ENCODE peak calls at places on chromosomes 3 and 15, in eight cellular contexts. V is neural progenitor cell, L is foreskin fibroblast, E is mesothelial cell of epicardium, W is natural killer cell, A is GM20000, P is AG09309, Y is osteocyte. S is an unnamed sample.

GRCh38 chr3:189372205-189372764 is 200.5 kb downstream of the TPRG1 start:
- DNase-seq in V (no peak), L (no peak), E (no peak), W (no peak), A (no peak), P (no peak), Y (no peak), S (no peak)

GRCh38 chr15:35481992-35482391 is 64.0 kb downstream of the DPH6 start:
- DNase-seq in V (no peak), L (peak; percentile 59), E (no peak), W (peak; percentile 29), A (no peak), P (peak; percentile 35), Y (no peak), S (no peak)

GRCh38 chr3:2156244-2156847 is 57.7 kb downstream of the CNTN4 start:
- DNase-seq in V (peak; percentile 80), L (no peak), E (no peak), W (no peak), A (peak; percentile 23), P (no peak), Y (no peak), S (no peak)

GRCh38 chr3:42500091-42500490 is 2.4 kb upstream of the VIPR1 start:
- DNase-seq in V (no peak), L (no peak), E (peak; percentile 14), W (no peak), A (no peak), P (no peak), Y (peak; percentile 71), S (peak; percentile 4)

GRCh38 chr3:156390846-156391245 is 164.1 kb downstream of the SSR3 start:
- DNase-seq in V (no peak), L (no peak), E (no peak), W (no peak), A (no peak), P (no peak), Y (no peak), S (no peak)

GRCh38 chr15:63499611-63500010 is 4.8 kb upstream of the USP3 start:
- DNase-seq in V (no peak), L (no peak), E (no peak), W (no peak), A (no peak), P (no peak), Y (no peak), S (no peak)

GRCh38 chr3:62049033-62049432 is 324.3 kb downstream of the FEZF2 start:
- DNase-seq in V (no peak), L (no peak), E (no peak), W (no peak), A (no peak), P (no peak), Y (no peak), S (no peak)

GRCh38 chr3:54994026-54994626 is 66.3 kb upstream of the LRTM1 start:
- DNase-seq in V (no peak), L (no peak), E (no peak), W (no peak), A (no peak), P (no peak), Y (no peak), S (no peak)

GRCh38 chr3:5694267-5694666 is 506.8 kb downstream of the EDEM1 start:
- DNase-seq in V (no peak), L (no peak), E (no peak), W (no peak), A (no peak), P (no peak), Y (no peak), S (no peak)

GRCh38 chr3:21920431-21920830 is 169.4 kb upstream of the ZNF385D start:
- DNase-seq in V (no peak), L (peak; percentile 69), E (no peak), W (no peak), A (no peak), P (peak; percentile 80), Y (no peak), S (no peak)

GRCh38 chr3:149895339-149895738 is 75.4 kb downstream of the PFN2 start:
- DNase-seq in V (no peak), L (no peak), E (no peak), W (no peak), A (no peak), P (no peak), Y (no peak), S (no peak)

GRCh38 chr15:61661791-61662190 is 398.5 kb downstream of the VPS13C start:
- DNase-seq in V (no peak), L (no peak), E (no peak), W (no peak), A (no peak), P (no peak), Y (no peak), S (no peak)

GRCh38 chr15:37100109-37100873 is at the start of gene MEIS2:
- DNase-seq in V (peak; percentile 94), L (peak; percentile 97), E (peak; percentile 91), W (peak; percentile 28), A (peak; percentile 85), P (peak; percentile 87), Y (peak; percentile 96), S (no peak)

GRCh38 chr3:39447637-39448483 is 19.6 kb upstream of the MOBP start:
- DNase-seq in V (peak; percentile 93), L (peak; percentile 67), E (peak; percentile 73), W (peak; percentile 17), A (peak; percentile 85), P (peak; percentile 58), Y (no peak), S (no peak)

GRCh38 chr15:67105065-67105951 is 39.9 kb downstream of the SMAD3 start:
- DNase-seq in V (no peak), L (peak; percentile 98), E (no peak), W (no peak), A (no peak), P (peak; percentile 98), Y (no peak), S (no peak)

GRCh38 chr3:194256040-194256945 is 94.8 kb downstream of the CPN2 start:
- DNase-seq in V (no peak), L (no peak), E (peak; percentile 34), W (no peak), A (no peak), P (no peak), Y (no peak), S (no peak)
- TF ChIP-seq CTCF in V (no peak), L (no peak), E (no peak), W (no peak), A (no peak), P (no peak), Y (no peak), S (no peak)

GRCh38 chr3:197525706-197526105 is 30.1 kb downstream of the BDH1 start:
- DNase-seq in V (peak; percentile 39), L (no peak), E (no peak), W (no peak), A (no peak), P (no peak), Y (no peak), S (no peak)
- TF ChIP-seq CTCF in V (peak; percentile 31), L (peak; percentile 43), E (no peak), W (no peak), A (no peak), P (peak; percentile 35), Y (peak; percentile 32), S (no peak)

GRCh38 chr15:77819841-77820728 is 187.4 kb upstream of the LINGO1 start:
- DNase-seq in V (peak; percentile 82), L (no peak), E (peak; percentile 61), W (no peak), A (no peak), P (no peak), Y (no peak), S (peak; percentile 15)
- TF ChIP-seq CTCF in V (peak; percentile 61), L (peak; percentile 11), E (no peak), W (no peak), A (no peak), P (peak; percentile 19), Y (peak; percentile 33), S (no peak)

GRCh38 chr3:110881069-110881468 is 190.5 kb upstream of the NECTIN3 start:
- DNase-seq in V (peak; percentile 46), L (no peak), E (no peak), W (no peak), A (peak; percentile 9), P (peak; percentile 11), Y (no peak), S (no peak)
- TF ChIP-seq CTCF in V (peak; percentile 43), L (no peak), E (no peak), W (no peak), A (no peak), P (peak; percentile 28), Y (peak; percentile 27), S (no peak)

DNA sequence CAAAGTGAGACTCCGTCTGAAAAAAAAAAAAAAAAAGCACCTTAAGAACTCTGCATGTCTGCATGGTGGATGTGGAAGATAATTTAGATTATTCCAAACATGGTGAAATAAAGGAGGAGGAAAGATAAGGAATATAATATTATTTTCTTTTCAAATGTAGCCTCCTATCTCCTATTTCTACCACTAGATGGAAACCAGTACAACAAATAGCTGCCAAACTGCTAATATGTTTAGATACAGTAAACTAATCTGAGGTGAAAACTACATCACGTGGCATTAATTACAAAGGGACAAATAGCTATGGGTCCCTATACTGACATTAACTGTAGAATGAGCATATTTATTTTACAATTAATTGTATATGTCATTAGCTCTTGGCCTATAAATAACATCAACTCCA is 197.8 kb downstream of the TBC1D5 start:
- DNase-seq in V (no peak), L (no peak), E (no peak), W (no peak), A (no peak), P (no peak), Y (no peak), S (no peak)
- TF ChIP-seq CTCF in V (no peak), L (peak; percentile 23), E (no peak), W (no peak), A (no peak), P (peak; percentile 24), Y (peak; percentile 50), S (no peak)

DNA sequence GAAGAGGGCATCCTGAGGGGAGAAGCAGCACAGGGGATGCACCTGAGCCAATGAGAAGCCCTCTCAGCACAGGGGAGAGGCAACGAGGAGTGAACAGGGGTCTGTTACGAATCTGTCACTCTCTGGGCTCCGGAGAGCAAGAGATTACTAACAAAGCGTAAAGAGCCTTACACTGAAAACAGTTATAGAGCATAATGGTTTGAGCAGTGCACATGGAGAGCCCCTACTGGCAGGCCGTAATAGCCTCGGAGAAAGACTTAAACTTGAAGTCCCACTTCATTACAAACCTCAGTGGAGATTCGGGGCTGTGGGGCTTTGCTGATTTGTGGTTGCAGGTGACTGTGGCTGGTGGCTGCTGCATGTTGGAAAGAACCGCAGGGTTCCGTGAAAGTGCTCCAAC is 271.5 kb upstream of the TMC3 start:
- DNase-seq in V (no peak), L (no peak), E (no peak), W (no peak), A (no peak), P (no peak), Y (no peak), S (no peak)
- TF ChIP-seq CTCF in V (no peak), L (no peak), E (no peak), W (no peak), A (no peak), P (no peak), Y (no peak), S (no peak)